ENCODE peak calls at places on chromosome 3, in nine cellular contexts. F, D, E, S, V, K, P, R and G are unnamed samples.
A peak's percentile ranks its signal among the peaks of the same experiment; 100 is the strongest.

GRCh38 chr3:134768116-134768515 is 26.9 kb upstream of the EPHB1 start:
- DNase-seq in F (no peak), D (no peak), E (no peak), S (no peak), V (no peak), K (no peak), P (no peak), R (no peak), G (no peak)

GRCh38 chr3:194718069-194718468 is 32.4 kb downstream of the FAM43A start:
- DNase-seq in F (no peak), D (no peak), E (no peak), S (no peak), V (no peak), K (no peak), P (no peak), R (no peak), G (no peak)

GRCh38 chr3:53238051-53238850 is 17.6 kb downstream of the TKT start:
- DNase-seq in F (no peak), D (no peak), E (peak; percentile 51), S (no peak), V (no peak), K (peak; percentile 59), P (no peak), R (peak; percentile 94), G (peak; percentile 88)

GRCh38 chr3:43618142-43618541 is 3.7 kb downstream of the ANO10 start:
- DNase-seq in F (no peak), D (no peak), E (no peak), S (no peak), V (no peak), K (no peak), P (no peak), R (no peak), G (no peak)

GRCh38 chr3:27353221-27353620 is 16.0 kb downstream of the NEK10 start:
- DNase-seq in F (no peak), D (no peak), E (no peak), S (no peak), V (no peak), K (no peak), P (no peak), R (peak; percentile 44), G (no peak)

GRCh38 chr3:146503459-146504202 is 34.3 kb upstream of the PLSCR2 start:
- DNase-seq in F (no peak), D (no peak), E (no peak), S (no peak), V (no peak), K (no peak), P (no peak), R (peak; percentile 93), G (peak; percentile 89)

GRCh38 chr3:185317674-185318073 is 45.3 kb upstream of the MAP3K13 start:
- DNase-seq in F (no peak), D (no peak), E (no peak), S (no peak), V (no peak), K (no peak), P (no peak), R (no peak), G (peak; percentile 19)

GRCh38 chr3:191350389-191351090 is 20.2 kb upstream of the UTS2B start:
- DNase-seq in F (no peak), D (peak; percentile 22), E (no peak), S (no peak), V (no peak), K (no peak), P (no peak), R (no peak), G (no peak)

GRCh38 chr3:196927571-196928453 is 14.5 kb downstream of the NCBP2 start:
- DNase-seq in F (no peak), D (no peak), E (no peak), S (no peak), V (no peak), K (no peak), P (no peak), R (no peak), G (no peak)

GRCh38 chr3:170038434-170039110 is 777 bp downstream of the GPR160 start:
- DNase-seq in F (no peak), D (no peak), E (peak; percentile 68), S (no peak), V (no peak), K (peak; percentile 7), P (no peak), R (no peak), G (no peak)

GRCh38 chr3:136984837-136985236 is 27.1 kb downstream of the IL20RB start:
- DNase-seq in F (no peak), D (no peak), E (peak; percentile 46), S (no peak), V (no peak), K (no peak), P (no peak), R (peak; percentile 27), G (peak; percentile 79)

GRCh38 chr3:140247775-140248174 is 312.8 kb downstream of the CLSTN2 start:
- DNase-seq in F (no peak), D (no peak), E (no peak), S (no peak), V (no peak), K (no peak), P (no peak), R (no peak), G (no peak)

GRCh38 chr3:99753268-99753975 is 64.2 kb upstream of the CMSS1 start:
- DNase-seq in F (no peak), D (peak; percentile 27), E (no peak), S (peak; percentile 52), V (peak; percentile 50), K (peak; percentile 10), P (no peak), R (peak; percentile 91), G (peak; percentile 93)

GRCh38 chr3:37310666-37311050 is 136.3 kb upstream of the LRRFIP2 start:
- DNase-seq in F (no peak), D (no peak), E (no peak), S (no peak), V (no peak), K (peak; percentile 18), P (no peak), R (peak; percentile 79), G (peak; percentile 81)

GRCh38 chr3:79477242-79477641 is 290.6 kb downstream of the ROBO1 start:
- DNase-seq in F (no peak), D (no peak), E (no peak), S (no peak), V (no peak), K (no peak), P (no peak), R (no peak), G (no peak)

GRCh38 chr3:13290941-13291340 is 129.2 kb downstream of the NUP210 start:
- DNase-seq in F (no peak), D (no peak), E (no peak), S (no peak), V (no peak), K (no peak), P (no peak), R (no peak), G (no peak)
- H3K27me3 ChIP-seq in F (peaks cover 4% of the 10 kb centered on the region), D (no peaks in the 10 kb centered on the region), E (peaks cover 3% of the 10 kb centered on the region), S (peaks cover 2% of the 10 kb centered on the region), V (no peaks in the 10 kb centered on the region), K (peaks cover 5% of the 10 kb centered on the region), P (peaks cover 75% of the 10 kb centered on the region), R (no peaks in the 10 kb centered on the region), G (no peaks in the 10 kb centered on the region)

GRCh38 chr3:20041197-20041780 is 1.0 kb downstream of the KAT2B start:
- DNase-seq in F (peak; percentile 91), D (peak; percentile 70), E (peak; percentile 87), S (peak; percentile 46), V (peak; percentile 56), K (peak; percentile 93), P (peak; percentile 94), R (peak; percentile 75), G (peak; percentile 91)
- H3K4me1 ChIP-seq in F (peaks cover 45% of the 10 kb centered on the region), D (peaks cover 6% of the 10 kb centered on the region), E (peaks cover 43% of the 10 kb centered on the region), S (no peaks in the 10 kb centered on the region), V (peaks cover 6% of the 10 kb centered on the region), K (peaks cover 39% of the 10 kb centered on the region), P (peaks cover 78% of the 10 kb centered on the region), R (peaks cover 7% of the 10 kb centered on the region), G (peaks cover 21% of the 10 kb centered on the region)

GRCh38 chr3:61821823-61822251 is 260.5 kb downstream of the PTPRG start:
- DNase-seq in F (peak; percentile 73), D (no peak), E (no peak), S (no peak), V (no peak), K (peak; percentile 43), P (no peak), R (peak; percentile 36), G (peak; percentile 43)
- H3K4me3 ChIP-seq in F (no peak overlapping the region), D (no peak overlapping the region), E (no peak overlapping the region), S (no peak overlapping the region), V (no peak overlapping the region), K (no peak overlapping the region), P (no peak overlapping the region), R (no peak overlapping the region), G (no peak overlapping the region)

DNA sequence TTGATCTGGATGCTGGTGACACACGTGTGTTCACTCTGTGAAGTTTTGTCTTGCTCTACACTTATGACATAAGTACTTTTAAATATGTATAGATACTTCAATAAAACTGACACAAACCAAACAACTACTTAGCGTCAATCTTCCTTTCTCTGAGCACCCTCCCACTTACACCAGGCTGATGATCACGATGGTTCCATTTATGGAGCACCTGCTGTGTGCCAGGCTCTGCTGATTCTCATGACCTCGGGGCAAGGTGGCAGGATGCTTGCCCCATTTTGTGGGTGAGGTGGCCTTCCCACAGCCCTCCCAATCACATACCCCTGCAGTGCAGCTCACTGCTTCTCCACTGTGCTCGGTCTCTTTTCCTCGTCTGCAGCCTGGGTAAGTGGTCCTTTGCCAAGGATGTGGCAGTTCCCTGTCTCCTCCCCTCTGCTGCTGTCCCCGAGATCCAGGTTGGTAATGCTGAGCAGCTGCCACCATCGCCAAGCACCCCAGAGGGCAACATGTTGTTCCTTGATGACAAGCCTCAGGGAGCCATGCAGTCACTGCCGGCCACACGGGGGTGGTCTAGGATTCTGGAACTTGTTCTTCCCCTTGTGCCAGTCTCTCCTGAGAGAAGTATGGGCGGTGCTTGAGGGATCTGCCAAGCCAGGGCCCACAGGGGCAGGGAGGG is 20.6 kb upstream of the ADCY5 start:
- DNase-seq in F (no peak), D (no peak), E (no peak), S (no peak), V (no peak), K (no peak), P (no peak), R (no peak), G (no peak)
- H3K27me3 ChIP-seq in F (no peaks in the 10 kb centered on the region), D (no peaks in the 10 kb centered on the region), E (no peaks in the 10 kb centered on the region), S (no peaks in the 10 kb centered on the region), V (no peaks in the 10 kb centered on the region), K (no peaks in the 10 kb centered on the region), P (peaks cover 4% of the 10 kb centered on the region), R (no peaks in the 10 kb centered on the region), G (no peaks in the 10 kb centered on the region)

GRCh38 chr3:64264491-64265109 is 39.3 kb upstream of the PRICKLE2 start:
- DNase-seq in F (no peak), D (no peak), E (no peak), S (no peak), V (no peak), K (no peak), P (no peak), R (peak; percentile 13), G (peak; percentile 48)

GRCh38 chr3:64268926-64269325 is 43.7 kb upstream of the PRICKLE2 start:
- DNase-seq in F (no peak), D (no peak), E (no peak), S (no peak), V (no peak), K (peak; percentile 46), P (peak; percentile 32), R (no peak), G (no peak)

GRCh38 chr3:64266983-64267382 is 41.7 kb upstream of the PRICKLE2 start:
- DNase-seq in F (no peak), D (no peak), E (no peak), S (no peak), V (no peak), K (no peak), P (no peak), R (no peak), G (peak; percentile 33)

GRCh38 chr3:64267774-64268604 is 42.7 kb upstream of the PRICKLE2 start:
- DNase-seq in F (peak; percentile 94), D (peak; percentile 69), E (peak; percentile 45), S (peak; percentile 40), V (peak; percentile 35), K (peak; percentile 49), P (peak; percentile 61), R (peak; percentile 78), G (peak; percentile 82)

GRCh38 chr3:64266065-64266874 is 41.0 kb upstream of the PRICKLE2 start:
- DNase-seq in F (peak; percentile 82), D (peak; percentile 62), E (no peak), S (no peak), V (no peak), K (peak; percentile 31), P (no peak), R (peak; percentile 97), G (peak; percentile 90)
- H3K4me1 ChIP-seq in F (peaks cover 53% of the 10 kb centered on the region), D (peaks cover 20% of the 10 kb centered on the region), E (no peaks in the 10 kb centered on the region), S (peaks cover 2% of the 10 kb centered on the region), V (peaks cover 10% of the 10 kb centered on the region), K (peaks cover 23% of the 10 kb centered on the region), P (peaks cover 66% of the 10 kb centered on the region), R (peaks cover 14% of the 10 kb centered on the region), G (peaks cover 34% of the 10 kb centered on the region)